ENCODE peak calls at places on chromosome 12, in ten cellular contexts. One of them, this sample, is unnamed.

GRCh38 chr12:79255326-79255725 is 390.8 kb downstream of the SYT1 start:
- DNase-seq in activated CD4-positive, alpha-beta T cell treated with anti-CD3 and anti-CD28 coated beads, Interleukin-2, amount 10 ng/mL, durations not matched to agents 7 days and 5 days: no peak
- DNase-seq in MV-4-11: no peak
- DNase-seq in stimulated activated CD8-positive, alpha-beta memory T cell treated with anti-CD3 and anti-CD28 coated beads, Interleukin-15, amount 100 ng/mL, for 24 hours: no peak
- DNase-seq in stimulated activated CD4-positive, alpha-beta T cell treated with anti-CD3 and anti-CD28 coated beads, Interleukin-12 subunit alpha, Interleukin-12 subunit beta, amount 100 ng/mL, for 48 hours: no peak
- DNase-seq in erythroblast: no peak
- DNase-seq in mucosa of gallbladder: no peak
- DNase-seq in HT-29: no peak
- DNase-seq in mammary epithelial cell: peak
- DNase-seq in left cardiac atrium: no peak
- DNase-seq in this sample: no peak

GRCh38 chr12:12182926-12183325 is 83.9 kb downstream of the LRP6 start:
- DNase-seq in activated CD4-positive, alpha-beta T cell treated with anti-CD3 and anti-CD28 coated beads, Interleukin-2, amount 10 ng/mL, durations not matched to agents 7 days and 5 days: no peak
- DNase-seq in MV-4-11: no peak
- DNase-seq in stimulated activated CD8-positive, alpha-beta memory T cell treated with anti-CD3 and anti-CD28 coated beads, Interleukin-15, amount 100 ng/mL, for 24 hours: no peak
- DNase-seq in stimulated activated CD4-positive, alpha-beta T cell treated with anti-CD3 and anti-CD28 coated beads, Interleukin-12 subunit alpha, Interleukin-12 subunit beta, amount 100 ng/mL, for 48 hours: no peak
- DNase-seq in erythroblast: no peak
- DNase-seq in mucosa of gallbladder: no peak
- DNase-seq in HT-29: no peak
- DNase-seq in mammary epithelial cell: peak
- DNase-seq in left cardiac atrium: no peak
- DNase-seq in this sample: no peak

GRCh38 chr12:1553987-1554982 is 40.1 kb downstream of the FBXL14 start:
- DNase-seq in activated CD4-positive, alpha-beta T cell treated with anti-CD3 and anti-CD28 coated beads, Interleukin-2, amount 10 ng/mL, durations not matched to agents 7 days and 5 days: no peak
- DNase-seq in MV-4-11: no peak
- DNase-seq in stimulated activated CD8-positive, alpha-beta memory T cell treated with anti-CD3 and anti-CD28 coated beads, Interleukin-15, amount 100 ng/mL, for 24 hours: no peak
- DNase-seq in stimulated activated CD4-positive, alpha-beta T cell treated with anti-CD3 and anti-CD28 coated beads, Interleukin-12 subunit alpha, Interleukin-12 subunit beta, amount 100 ng/mL, for 48 hours: peak
- DNase-seq in erythroblast: no peak
- DNase-seq in mucosa of gallbladder: no peak
- DNase-seq in HT-29: no peak
- DNase-seq in mammary epithelial cell: no peak
- DNase-seq in left cardiac atrium: no peak
- DNase-seq in this sample: peak

GRCh38 chr12:84604541-84604940 is 308.1 kb downstream of the SLC6A15 start:
- DNase-seq in activated CD4-positive, alpha-beta T cell treated with anti-CD3 and anti-CD28 coated beads, Interleukin-2, amount 10 ng/mL, durations not matched to agents 7 days and 5 days: no peak
- DNase-seq in MV-4-11: no peak
- DNase-seq in stimulated activated CD8-positive, alpha-beta memory T cell treated with anti-CD3 and anti-CD28 coated beads, Interleukin-15, amount 100 ng/mL, for 24 hours: no peak
- DNase-seq in stimulated activated CD4-positive, alpha-beta T cell treated with anti-CD3 and anti-CD28 coated beads, Interleukin-12 subunit alpha, Interleukin-12 subunit beta, amount 100 ng/mL, for 48 hours: no peak
- DNase-seq in erythroblast: no peak
- DNase-seq in mucosa of gallbladder: no peak
- DNase-seq in HT-29: no peak
- DNase-seq in mammary epithelial cell: no peak
- DNase-seq in left cardiac atrium: no peak
- DNase-seq in this sample: no peak

GRCh38 chr12:112375105-112375504 is 7.1 kb downstream of the HECTD4 start:
- DNase-seq in activated CD4-positive, alpha-beta T cell treated with anti-CD3 and anti-CD28 coated beads, Interleukin-2, amount 10 ng/mL, durations not matched to agents 7 days and 5 days: no peak
- DNase-seq in MV-4-11: no peak
- DNase-seq in stimulated activated CD8-positive, alpha-beta memory T cell treated with anti-CD3 and anti-CD28 coated beads, Interleukin-15, amount 100 ng/mL, for 24 hours: no peak
- DNase-seq in stimulated activated CD4-positive, alpha-beta T cell treated with anti-CD3 and anti-CD28 coated beads, Interleukin-12 subunit alpha, Interleukin-12 subunit beta, amount 100 ng/mL, for 48 hours: no peak
- DNase-seq in erythroblast: no peak
- DNase-seq in mucosa of gallbladder: no peak
- DNase-seq in HT-29: no peak
- DNase-seq in mammary epithelial cell: no peak
- DNase-seq in left cardiac atrium: no peak
- DNase-seq in this sample: peak

GRCh38 chr12:51678086-51678724 is 87.2 kb downstream of the SCN8A start:
- DNase-seq in activated CD4-positive, alpha-beta T cell treated with anti-CD3 and anti-CD28 coated beads, Interleukin-2, amount 10 ng/mL, durations not matched to agents 7 days and 5 days: peak
- DNase-seq in MV-4-11: peak
- DNase-seq in stimulated activated CD8-positive, alpha-beta memory T cell treated with anti-CD3 and anti-CD28 coated beads, Interleukin-15, amount 100 ng/mL, for 24 hours: no peak
- DNase-seq in stimulated activated CD4-positive, alpha-beta T cell treated with anti-CD3 and anti-CD28 coated beads, Interleukin-12 subunit alpha, Interleukin-12 subunit beta, amount 100 ng/mL, for 48 hours: peak
- DNase-seq in erythroblast: peak
- DNase-seq in mucosa of gallbladder: no peak
- DNase-seq in HT-29: peak
- DNase-seq in mammary epithelial cell: peak
- DNase-seq in left cardiac atrium: no peak
- DNase-seq in this sample: peak

GRCh38 chr12:27751386-27752047 is 28.5 kb upstream of the KLHL42 start:
- DNase-seq in activated CD4-positive, alpha-beta T cell treated with anti-CD3 and anti-CD28 coated beads, Interleukin-2, amount 10 ng/mL, durations not matched to agents 7 days and 5 days: no peak
- DNase-seq in MV-4-11: no peak
- DNase-seq in stimulated activated CD8-positive, alpha-beta memory T cell treated with anti-CD3 and anti-CD28 coated beads, Interleukin-15, amount 100 ng/mL, for 24 hours: no peak
- DNase-seq in stimulated activated CD4-positive, alpha-beta T cell treated with anti-CD3 and anti-CD28 coated beads, Interleukin-12 subunit alpha, Interleukin-12 subunit beta, amount 100 ng/mL, for 48 hours: no peak
- DNase-seq in erythroblast: peak
- DNase-seq in mucosa of gallbladder: peak
- DNase-seq in HT-29: peak
- DNase-seq in mammary epithelial cell: peak
- DNase-seq in left cardiac atrium: no peak
- DNase-seq in this sample: peak

GRCh38 chr12:132669166-132669879 is 17.8 kb downstream of the POLE start:
- DNase-seq in activated CD4-positive, alpha-beta T cell treated with anti-CD3 and anti-CD28 coated beads, Interleukin-2, amount 10 ng/mL, durations not matched to agents 7 days and 5 days: no peak
- DNase-seq in MV-4-11: no peak
- DNase-seq in stimulated activated CD8-positive, alpha-beta memory T cell treated with anti-CD3 and anti-CD28 coated beads, Interleukin-15, amount 100 ng/mL, for 24 hours: no peak
- DNase-seq in stimulated activated CD4-positive, alpha-beta T cell treated with anti-CD3 and anti-CD28 coated beads, Interleukin-12 subunit alpha, Interleukin-12 subunit beta, amount 100 ng/mL, for 48 hours: no peak
- DNase-seq in erythroblast: no peak
- DNase-seq in mucosa of gallbladder: no peak
- DNase-seq in HT-29: no peak
- DNase-seq in mammary epithelial cell: peak
- DNase-seq in left cardiac atrium: no peak
- DNase-seq in this sample: no peak

GRCh38 chr12:131818821-131819585 is 9.2 kb upstream of the MMP17 start:
- DNase-seq in activated CD4-positive, alpha-beta T cell treated with anti-CD3 and anti-CD28 coated beads, Interleukin-2, amount 10 ng/mL, durations not matched to agents 7 days and 5 days: no peak
- DNase-seq in MV-4-11: peak
- DNase-seq in stimulated activated CD8-positive, alpha-beta memory T cell treated with anti-CD3 and anti-CD28 coated beads, Interleukin-15, amount 100 ng/mL, for 24 hours: no peak
- DNase-seq in stimulated activated CD4-positive, alpha-beta T cell treated with anti-CD3 and anti-CD28 coated beads, Interleukin-12 subunit alpha, Interleukin-12 subunit beta, amount 100 ng/mL, for 48 hours: no peak
- DNase-seq in erythroblast: no peak
- DNase-seq in mucosa of gallbladder: no peak
- DNase-seq in HT-29: no peak
- DNase-seq in mammary epithelial cell: no peak
- DNase-seq in left cardiac atrium: no peak
- DNase-seq in this sample: no peak

GRCh38 chr12:54370218-54370730 is 6.0 kb upstream of the GPR84 start:
- DNase-seq in activated CD4-positive, alpha-beta T cell treated with anti-CD3 and anti-CD28 coated beads, Interleukin-2, amount 10 ng/mL, durations not matched to agents 7 days and 5 days: no peak
- DNase-seq in MV-4-11: peak
- DNase-seq in stimulated activated CD8-positive, alpha-beta memory T cell treated with anti-CD3 and anti-CD28 coated beads, Interleukin-15, amount 100 ng/mL, for 24 hours: no peak
- DNase-seq in stimulated activated CD4-positive, alpha-beta T cell treated with anti-CD3 and anti-CD28 coated beads, Interleukin-12 subunit alpha, Interleukin-12 subunit beta, amount 100 ng/mL, for 48 hours: no peak
- DNase-seq in erythroblast: peak
- DNase-seq in mucosa of gallbladder: peak
- DNase-seq in HT-29: peak
- DNase-seq in mammary epithelial cell: peak
- DNase-seq in left cardiac atrium: peak
- DNase-seq in this sample: peak

GRCh38 chr12:1287446-1287975 is 296.5 kb downstream of the ERC1 start:
- DNase-seq in activated CD4-positive, alpha-beta T cell treated with anti-CD3 and anti-CD28 coated beads, Interleukin-2, amount 10 ng/mL, durations not matched to agents 7 days and 5 days: no peak
- DNase-seq in MV-4-11: no peak
- DNase-seq in stimulated activated CD8-positive, alpha-beta memory T cell treated with anti-CD3 and anti-CD28 coated beads, Interleukin-15, amount 100 ng/mL, for 24 hours: no peak
- DNase-seq in stimulated activated CD4-positive, alpha-beta T cell treated with anti-CD3 and anti-CD28 coated beads, Interleukin-12 subunit alpha, Interleukin-12 subunit beta, amount 100 ng/mL, for 48 hours: no peak
- DNase-seq in erythroblast: no peak
- DNase-seq in mucosa of gallbladder: no peak
- DNase-seq in HT-29: no peak
- DNase-seq in mammary epithelial cell: no peak
- DNase-seq in left cardiac atrium: no peak
- DNase-seq in this sample: no peak

GRCh38 chr12:81077686-81078441 is at the start of gene ACSS3:
- DNase-seq in activated CD4-positive, alpha-beta T cell treated with anti-CD3 and anti-CD28 coated beads, Interleukin-2, amount 10 ng/mL, durations not matched to agents 7 days and 5 days: no peak
- DNase-seq in MV-4-11: no peak
- DNase-seq in stimulated activated CD8-positive, alpha-beta memory T cell treated with anti-CD3 and anti-CD28 coated beads, Interleukin-15, amount 100 ng/mL, for 24 hours: no peak
- DNase-seq in stimulated activated CD4-positive, alpha-beta T cell treated with anti-CD3 and anti-CD28 coated beads, Interleukin-12 subunit alpha, Interleukin-12 subunit beta, amount 100 ng/mL, for 48 hours: no peak
- DNase-seq in erythroblast: no peak
- DNase-seq in mucosa of gallbladder: peak
- DNase-seq in HT-29: no peak
- DNase-seq in mammary epithelial cell: no peak
- DNase-seq in left cardiac atrium: peak
- DNase-seq in this sample: peak

GRCh38 chr12:80264386-80264785 is 165.0 kb downstream of the OTOGL start:
- DNase-seq in activated CD4-positive, alpha-beta T cell treated with anti-CD3 and anti-CD28 coated beads, Interleukin-2, amount 10 ng/mL, durations not matched to agents 7 days and 5 days: no peak
- DNase-seq in MV-4-11: no peak
- DNase-seq in stimulated activated CD8-positive, alpha-beta memory T cell treated with anti-CD3 and anti-CD28 coated beads, Interleukin-15, amount 100 ng/mL, for 24 hours: no peak
- DNase-seq in stimulated activated CD4-positive, alpha-beta T cell treated with anti-CD3 and anti-CD28 coated beads, Interleukin-12 subunit alpha, Interleukin-12 subunit beta, amount 100 ng/mL, for 48 hours: no peak
- DNase-seq in erythroblast: no peak
- DNase-seq in mucosa of gallbladder: no peak
- DNase-seq in HT-29: no peak
- DNase-seq in mammary epithelial cell: no peak
- DNase-seq in left cardiac atrium: no peak
- DNase-seq in this sample: no peak

GRCh38 chr12:124720019-124720686 is 143.5 kb downstream of the SCARB1 start:
- DNase-seq in activated CD4-positive, alpha-beta T cell treated with anti-CD3 and anti-CD28 coated beads, Interleukin-2, amount 10 ng/mL, durations not matched to agents 7 days and 5 days: no peak
- DNase-seq in MV-4-11: peak
- DNase-seq in stimulated activated CD8-positive, alpha-beta memory T cell treated with anti-CD3 and anti-CD28 coated beads, Interleukin-15, amount 100 ng/mL, for 24 hours: no peak
- DNase-seq in stimulated activated CD4-positive, alpha-beta T cell treated with anti-CD3 and anti-CD28 coated beads, Interleukin-12 subunit alpha, Interleukin-12 subunit beta, amount 100 ng/mL, for 48 hours: no peak
- DNase-seq in erythroblast: no peak
- DNase-seq in mucosa of gallbladder: no peak
- DNase-seq in HT-29: peak
- DNase-seq in mammary epithelial cell: peak
- DNase-seq in left cardiac atrium: peak
- DNase-seq in this sample: no peak

GRCh38 chr12:41304526-41304925 is 116.4 kb downstream of the PDZRN4 start:
- DNase-seq in activated CD4-positive, alpha-beta T cell treated with anti-CD3 and anti-CD28 coated beads, Interleukin-2, amount 10 ng/mL, durations not matched to agents 7 days and 5 days: no peak
- DNase-seq in MV-4-11: no peak
- DNase-seq in stimulated activated CD8-positive, alpha-beta memory T cell treated with anti-CD3 and anti-CD28 coated beads, Interleukin-15, amount 100 ng/mL, for 24 hours: no peak
- DNase-seq in stimulated activated CD4-positive, alpha-beta T cell treated with anti-CD3 and anti-CD28 coated beads, Interleukin-12 subunit alpha, Interleukin-12 subunit beta, amount 100 ng/mL, for 48 hours: no peak
- DNase-seq in erythroblast: no peak
- DNase-seq in mucosa of gallbladder: no peak
- DNase-seq in HT-29: no peak
- DNase-seq in mammary epithelial cell: no peak
- DNase-seq in left cardiac atrium: no peak
- DNase-seq in this sample: no peak

GRCh38 chr12:12474931-12475485 is 87.7 kb downstream of the DUSP16 start:
- DNase-seq in activated CD4-positive, alpha-beta T cell treated with anti-CD3 and anti-CD28 coated beads, Interleukin-2, amount 10 ng/mL, durations not matched to agents 7 days and 5 days: peak
- DNase-seq in MV-4-11: peak
- DNase-seq in stimulated activated CD8-positive, alpha-beta memory T cell treated with anti-CD3 and anti-CD28 coated beads, Interleukin-15, amount 100 ng/mL, for 24 hours: no peak
- DNase-seq in stimulated activated CD4-positive, alpha-beta T cell treated with anti-CD3 and anti-CD28 coated beads, Interleukin-12 subunit alpha, Interleukin-12 subunit beta, amount 100 ng/mL, for 48 hours: peak
- DNase-seq in erythroblast: no peak
- DNase-seq in mucosa of gallbladder: no peak
- DNase-seq in HT-29: no peak
- DNase-seq in mammary epithelial cell: no peak
- DNase-seq in left cardiac atrium: no peak
- DNase-seq in this sample: no peak

GRCh38 chr12:24482882-24483604 is 465.9 kb downstream of the BCAT1 start:
- DNase-seq in activated CD4-positive, alpha-beta T cell treated with anti-CD3 and anti-CD28 coated beads, Interleukin-2, amount 10 ng/mL, durations not matched to agents 7 days and 5 days: no peak
- DNase-seq in MV-4-11: no peak
- DNase-seq in stimulated activated CD8-positive, alpha-beta memory T cell treated with anti-CD3 and anti-CD28 coated beads, Interleukin-15, amount 100 ng/mL, for 24 hours: no peak
- DNase-seq in stimulated activated CD4-positive, alpha-beta T cell treated with anti-CD3 and anti-CD28 coated beads, Interleukin-12 subunit alpha, Interleukin-12 subunit beta, amount 100 ng/mL, for 48 hours: no peak
- DNase-seq in erythroblast: no peak
- DNase-seq in mucosa of gallbladder: no peak
- DNase-seq in HT-29: no peak
- DNase-seq in mammary epithelial cell: no peak
- DNase-seq in left cardiac atrium: no peak
- DNase-seq in this sample: no peak

GRCh38 chr12:72010365-72010764 is 71.7 kb downstream of the TPH2 start:
- DNase-seq in activated CD4-positive, alpha-beta T cell treated with anti-CD3 and anti-CD28 coated beads, Interleukin-2, amount 10 ng/mL, durations not matched to agents 7 days and 5 days: no peak
- DNase-seq in MV-4-11: no peak
- DNase-seq in stimulated activated CD8-positive, alpha-beta memory T cell treated with anti-CD3 and anti-CD28 coated beads, Interleukin-15, amount 100 ng/mL, for 24 hours: no peak
- DNase-seq in stimulated activated CD4-positive, alpha-beta T cell treated with anti-CD3 and anti-CD28 coated beads, Interleukin-12 subunit alpha, Interleukin-12 subunit beta, amount 100 ng/mL, for 48 hours: no peak
- DNase-seq in erythroblast: no peak
- DNase-seq in mucosa of gallbladder: no peak
- DNase-seq in HT-29: no peak
- DNase-seq in mammary epithelial cell: no peak
- DNase-seq in left cardiac atrium: no peak
- DNase-seq in this sample: no peak

GRCh38 chr12:68420225-68421008 is 88.3 kb upstream of the MDM1 start:
- DNase-seq in activated CD4-positive, alpha-beta T cell treated with anti-CD3 and anti-CD28 coated beads, Interleukin-2, amount 10 ng/mL, durations not matched to agents 7 days and 5 days: no peak
- DNase-seq in MV-4-11: no peak
- DNase-seq in stimulated activated CD8-positive, alpha-beta memory T cell treated with anti-CD3 and anti-CD28 coated beads, Interleukin-15, amount 100 ng/mL, for 24 hours: no peak
- DNase-seq in stimulated activated CD4-positive, alpha-beta T cell treated with anti-CD3 and anti-CD28 coated beads, Interleukin-12 subunit alpha, Interleukin-12 subunit beta, amount 100 ng/mL, for 48 hours: no peak
- DNase-seq in erythroblast: no peak
- DNase-seq in mucosa of gallbladder: peak
- DNase-seq in HT-29: no peak
- DNase-seq in mammary epithelial cell: no peak
- DNase-seq in left cardiac atrium: peak
- DNase-seq in this sample: no peak